ENCODE peak calls at places on chromosomes 5 and 9, in four cellular contexts. L, K, B and A are unnamed samples. For H3K4me1, the result is how much of the 10 kb centered on the place peaks cover.

GRCh38 chr9:97487107-97487506 is 14.4 kb upstream of the TMOD1 start:
- DNase-seq in L (no peak), K (peak), B (no peak), A (no peak)

GRCh38 chr5:93789173-93790070 is 48.0 kb upstream of the POU5F2 start:
- DNase-seq in L (no peak), K (no peak), B (no peak), A (no peak)

GRCh38 chr5:93331864-93332263 is 249.2 kb downstream of the NR2F1-AS1 start:
- DNase-seq in L (no peak), K (no peak), B (no peak), A (no peak)

GRCh38 chr5:73321757-73322452 is 126.7 kb downstream of the FOXD1 start:
- DNase-seq in L (no peak), K (no peak), B (no peak), A (no peak)

GRCh38 chr9:90546200-90546599 is 96.4 kb downstream of the DIRAS2 start:
- DNase-seq in L (peak), K (peak), B (no peak), A (no peak)

GRCh38 chr9:101736723-101737122 is 1.7 kb downstream of the GRIN3A start:
- DNase-seq in L (peak), K (peak), B (no peak), A (no peak)

GRCh38 chr9:109253637-109254284 is 67.1 kb downstream of the EPB41L4B start:
- DNase-seq in L (no peak), K (no peak), B (no peak), A (no peak)

GRCh38 chr9:94772654-94773303 is 46.3 kb downstream of the AOPEP start:
- DNase-seq in L (no peak), K (no peak), B (no peak), A (no peak)

GRCh38 chr5:174329738-174330137 is 284.2 kb downstream of the NSG2 start:
- DNase-seq in L (no peak), K (no peak), B (no peak), A (no peak)

GRCh38 chr9:103734471-103734870 is 359.6 kb upstream of the SMC2 start:
- DNase-seq in L (no peak), K (no peak), B (no peak), A (no peak)

GRCh38 chr5:128535225-128535624 is 2.8 kb downstream of the FBN2 start:
- DNase-seq in L (no peak), K (no peak), B (no peak), A (no peak)

GRCh38 chr9:135087489-135087791 is at the start of gene OLFM1:
- DNase-seq in L (peak), K (peak), B (peak), A (no peak)

GRCh38 chr5:142320851-142321560 is 3.8 kb downstream of the SPRY4 start:
- DNase-seq in L (peak), K (peak), B (peak), A (peak)

GRCh38 chr5:14244721-14245518 is 101.8 kb downstream of the TRIO start:
- DNase-seq in L (no peak), K (no peak), B (no peak), A (no peak)

GRCh38 chr5:115309751-115310370 is 13.4 kb upstream of the CCDC112 start:
- DNase-seq in L (peak), K (peak), B (no peak), A (no peak)

GRCh38 chr5:168324864-168325615 is 33.6 kb downstream of the WWC1 start:
- DNase-seq in L (no peak), K (no peak), B (no peak), A (no peak)

GRCh38 chr5:26121343-26121742 is 917.0 kb downstream of the CDH9 start:
- DNase-seq in L (peak), K (peak), B (no peak), A (no peak)

GRCh38 chr5:148556835-148557234 is 97.5 kb downstream of the HTR4 start:
- DNase-seq in L (no peak), K (no peak), B (no peak), A (no peak)

GRCh38 chr5:168752012-168752411 is 172.8 kb upstream of the PANK3 start:
- DNase-seq in L (no peak), K (no peak), B (no peak), A (no peak)

GRCh38 chr5:33260098-33260497 is 180.7 kb upstream of the TARS1 start:
- DNase-seq in L (no peak), K (no peak), B (no peak), A (no peak)

GRCh38 chr5:139574641-139575312 is 13.6 kb downstream of the UBE2D2 start:
- DNase-seq in L (peak), K (peak), B (peak), A (peak)

GRCh38 chr9:137407590-137408300 is 15.2 kb downstream of the EXD3 start:
- DNase-seq in L (no peak), K (no peak), B (no peak), A (no peak)

GRCh38 chr5:92421937-92422336 is 1038.8 kb upstream of the ARRDC3 start:
- DNase-seq in L (peak), K (peak), B (no peak), A (no peak)

GRCh38 chr5:13695076-13695712 is 249.3 kb downstream of the DNAH5 start:
- DNase-seq in L (no peak), K (no peak), B (no peak), A (no peak)

GRCh38 chr9:35844628-35845301 is 15.7 kb downstream of the TMEM8B start:
- DNase-seq in L (no peak), K (peak), B (no peak), A (peak)

GRCh38 chr9:133405508-133406009 is 12.3 kb downstream of the REXO4 start:
- DNase-seq in L (no peak), K (no peak), B (no peak), A (no peak)

GRCh38 chr5:93677344-93678021 is 63.9 kb downstream of the POU5F2 start:
- DNase-seq in L (peak), K (peak), B (no peak), A (no peak)

GRCh38 chr9:115118471-115119156 is 657 bp upstream of the TNC start:
- DNase-seq in L (peak), K (peak), B (no peak), A (no peak)

GRCh38 chr9:96383165-96383939 is at the start of gene SLC35D2:
- DNase-seq in L (peak), K (peak), B (peak), A (no peak)

GRCh38 chr5:59584858-59585846 is 308.4 kb downstream of the PDE4D start:
- DNase-seq in L (no peak), K (no peak), B (no peak), A (no peak)

DNA sequence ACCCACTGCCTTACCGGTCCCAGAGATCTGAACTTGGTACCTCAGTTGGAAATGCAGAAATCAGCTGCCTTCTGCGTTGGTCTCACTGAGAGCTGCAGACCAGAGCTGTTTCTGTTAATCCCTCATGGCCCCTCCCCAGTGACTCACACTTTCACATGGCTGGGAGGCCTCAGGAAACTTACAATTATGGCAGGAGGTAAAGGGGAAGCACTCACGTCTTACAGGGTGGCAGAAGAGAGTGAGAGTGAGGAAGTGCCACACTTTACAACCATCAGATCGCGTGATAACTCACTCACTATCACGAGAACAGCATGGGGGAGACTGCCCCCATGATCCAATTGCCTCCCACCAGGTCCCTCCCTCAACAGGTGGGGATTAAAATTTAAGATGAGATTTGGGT is 648.5 kb downstream of the MTRR start:
- DNase-seq in L (no peak), K (no peak), B (no peak), A (no peak)
- H2AFZ ChIP-seq in L (no peak), K (no peak), B (no peak), A (peak)

GRCh38 chr5:173205921-173206320 is 29.1 kb downstream of the NKX2-5 start:
- DNase-seq in L (no peak), K (no peak), B (no peak), A (no peak)
- H3K4me1 ChIP-seq in L (under half), K (under half), B (under half), A (under half)

GRCh38 chr5:10331341-10331796 is 22.1 kb upstream of the MARCHF6 start:
- DNase-seq in L (no peak), K (no peak), B (no peak), A (no peak)
- H2AFZ ChIP-seq in L (no peak), K (no peak), B (peak), A (no peak)

DNA sequence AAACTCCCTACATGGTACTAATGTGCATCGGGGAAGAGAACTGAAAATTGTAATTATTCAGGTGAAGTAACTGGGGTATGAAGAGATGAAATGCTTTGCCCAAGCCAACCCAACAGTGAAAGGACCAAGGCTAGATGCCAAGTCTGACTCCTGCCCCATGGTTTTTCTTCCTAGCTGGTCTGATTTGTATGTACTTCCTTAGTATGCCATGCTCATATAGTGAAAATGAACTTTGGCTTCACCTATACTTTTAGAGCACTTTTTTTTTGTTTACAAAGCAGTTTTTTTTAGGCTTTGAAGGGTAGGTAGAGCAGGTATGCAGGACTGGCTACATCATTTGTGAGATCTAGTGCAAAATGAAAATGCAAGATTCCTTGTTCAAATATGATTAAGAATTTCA is 359.4 kb upstream of the RIOK2 start:
- DNase-seq in L (no peak), K (no peak), B (no peak), A (no peak)
- H3K4me1 ChIP-seq in L (under half), K (under half), B (under half), A (under half)